ENCODE peak calls at places on chromosomes 4 and X, in eight cellular contexts. C is mammary epithelial cell; R is choroid plexus epithelial cell; Y is glutamatergic neuron; P is neural progenitor cell; U is tibial artery; Q is CD8-positive, alpha-beta T cell; H is upper lobe of right lung. K is an unnamed sample.

GRCh38 chr4:41747230-41748055 is 1.1 kb downstream of the PHOX2B start:
- DNase-seq in Y (peak; percentile 26), P (peak; percentile 48), U (no peak), Q (no peak), R (no peak), H (no peak), C (no peak), K (no peak)

GRCh38 chr4:155974957-155975356 is 21.3 kb upstream of the CTSO start:
- DNase-seq in C (no peak), R (no peak), H (no peak), Y (no peak), Q (no peak), U (no peak), P (no peak), K (no peak)

GRCh38 chr4:76213415-76214268 is at the start of gene SCARB2:
- DNase-seq in H (peak; percentile 95), R (peak; percentile 88), Q (peak; percentile 81), U (peak; percentile 84), P (peak; percentile 91), C (peak; percentile 84), Y (peak; percentile 92), K (peak; percentile 69)

GRCh38 chr4:71065991-71066390 is 72.5 kb downstream of the DCK start:
- DNase-seq in R (no peak), Q (no peak), U (no peak), C (no peak), Y (no peak), H (no peak), P (no peak), K (no peak)

GRCh38 chr4:182547435-182547834 is 304.2 kb downstream of the TENM3 start:
- DNase-seq in U (no peak), R (no peak), P (no peak), Q (no peak), H (no peak), C (no peak), Y (no peak), K (no peak)

GRCh38 chr4:111435986-111436744 is 709.1 kb upstream of the FAM241A start:
- DNase-seq in Y (no peak), C (no peak), Q (no peak), P (no peak), U (no peak), R (no peak), H (no peak), K (no peak)

GRCh38 chr4:14644568-14645282 is 357.6 kb upstream of the CPEB2 start:
- DNase-seq in C (no peak), U (no peak), P (no peak), H (no peak), Y (no peak), Q (no peak), R (peak; percentile 22), K (no peak)

GRCh38 chr4:68498413-68499007 is 51.2 kb downstream of the TMPRSS11E start:
- DNase-seq in R (peak; percentile 86), P (peak; percentile 66), U (peak; percentile 32), H (no peak), Q (peak; percentile 66), Y (peak; percentile 54), C (peak; percentile 41), K (peak; percentile 47)

GRCh38 chr4:85177679-85178078 is 211.2 kb upstream of the WDFY3 start:
- DNase-seq in C (no peak), Y (no peak), H (no peak), R (no peak), U (no peak), P (no peak), Q (no peak), K (no peak)

GRCh38 chrX:69031971-69032391 is 133.3 kb downstream of the PJA1 start:
- DNase-seq in U (no peak), H (no peak), Q (no peak), P (no peak), R (no peak), C (peak; percentile 62), Y (no peak), K (no peak)

GRCh38 chrX:110145854-110146253 is 142.9 kb downstream of the TMEM164 start:
- DNase-seq in U (peak; percentile 23), Q (no peak), C (peak; percentile 7), R (peak; percentile 56), H (no peak), Y (peak; percentile 20), P (no peak), K (no peak)

GRCh38 chr4:110613710-110614109 is 9.2 kb downstream of the PITX2 start:
- DNase-seq in Q (no peak), P (no peak), Y (no peak), H (no peak), U (no peak), R (no peak), C (no peak), K (no peak)

GRCh38 chrX:44872319-44872816 is 620 bp upstream of the KDM6A start:
- DNase-seq in R (peak; percentile 14), Y (peak; percentile 43), U (peak; percentile 23), P (no peak), Q (no peak), C (peak; percentile 52), H (no peak), K (peak; percentile 42)

GRCh38 chr4:5784960-5785611 is 74.1 kb downstream of the EVC start:
- DNase-seq in P (peak; percentile 55), Q (peak; percentile 9), U (no peak), C (no peak), H (peak; percentile 26), Y (peak; percentile 42), R (no peak), K (no peak)

GRCh38 chr4:62622084-62622483 is 1422.0 kb downstream of the ADGRL3 start:
- DNase-seq in Q (no peak), R (no peak), U (no peak), Y (no peak), C (no peak), H (no peak), P (no peak), K (no peak)

GRCh38 chr4:62618042-62618441 is 1417.9 kb downstream of the ADGRL3 start:
- DNase-seq in Y (no peak), U (no peak), H (no peak), P (no peak), Q (no peak), C (no peak), R (no peak), K (no peak)
- TF ChIP-seq CTCF in Y (no peak), U (no peak), H (no peak), P (no peak), Q (no peak), C (no peak), R (no peak), K (no peak)

GRCh38 chr4:150816491-150816890 is 198.6 kb downstream of the LRBA start:
- DNase-seq in P (no peak), Q (no peak), C (no peak), Y (no peak), R (peak; percentile 66), H (no peak), U (no peak), K (no peak)
- TF ChIP-seq CTCF in P (no peak), Q (no peak), C (no peak), Y (no peak), R (no peak), H (no peak), U (no peak), K (no peak)

DNA sequence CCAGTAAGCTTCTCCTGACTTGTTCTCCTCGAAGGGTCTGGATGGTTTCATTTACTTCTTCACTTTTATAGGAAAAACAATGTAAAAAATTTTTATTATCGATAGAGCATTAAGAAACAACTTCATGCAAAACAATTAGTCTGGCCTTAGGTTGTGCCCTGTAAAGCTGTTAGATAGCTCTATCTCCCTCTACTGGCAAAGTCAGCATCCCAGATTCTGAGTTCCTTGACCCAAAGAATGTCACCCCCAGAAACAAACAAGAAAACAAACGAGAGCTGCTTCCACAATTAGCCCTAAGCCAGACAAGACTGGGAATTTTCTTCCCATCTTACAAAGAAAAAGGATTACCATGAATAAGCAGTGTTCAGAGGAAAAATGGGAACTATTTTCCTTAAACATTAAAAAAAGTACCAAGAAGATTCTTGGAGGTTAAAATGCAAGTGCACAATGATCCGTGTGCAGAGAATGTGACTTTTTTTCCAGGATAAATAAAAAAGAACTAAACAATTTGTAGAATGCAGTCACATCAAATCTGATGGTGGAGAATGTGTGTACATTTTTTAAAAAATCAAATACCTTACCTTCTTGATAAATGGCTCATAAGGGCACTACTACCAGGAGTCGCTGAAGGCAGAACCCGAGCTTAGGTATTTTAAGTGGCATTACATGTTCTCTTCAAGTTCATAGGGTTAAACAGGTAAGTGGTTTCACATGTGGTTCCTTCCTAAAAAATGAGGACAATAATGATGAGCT is 293.2 kb downstream of the FBXO8 start:
- DNase-seq in C (peak; percentile 8), U (no peak), H (no peak), P (peak; percentile 75), R (peak; percentile 69), Q (no peak), Y (no peak), K (no peak)
- TF ChIP-seq CTCF in C (peak; percentile 51), U (peak; percentile 43), H (peak; percentile 37), P (peak; percentile 81), R (peak; percentile 79), Q (no peak), Y (peak; percentile 51), K (peak; percentile 64)

DNA sequence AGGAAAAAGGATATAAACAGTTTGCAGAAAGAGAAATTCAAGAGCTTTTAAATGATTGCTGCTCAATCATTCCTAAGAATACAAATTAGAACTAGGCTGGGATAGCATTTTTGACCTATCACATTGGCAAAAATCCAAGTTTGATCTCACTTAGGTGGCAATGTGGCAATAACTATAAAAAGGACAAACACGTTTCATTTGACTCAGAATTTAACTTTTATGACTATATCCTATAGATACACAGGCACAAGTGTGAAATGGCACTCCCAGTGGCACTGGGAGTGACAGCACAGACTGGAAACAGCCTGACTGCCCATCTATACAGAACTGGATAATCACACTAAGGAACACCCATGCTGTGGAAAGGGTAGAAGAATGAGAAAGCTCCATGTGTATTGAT is 11.1 kb downstream of the CENPU start:
- DNase-seq in Y (no peak), C (no peak), R (no peak), U (no peak), P (no peak), H (no peak), Q (no peak), K (no peak)
- TF ChIP-seq CTCF in Y (no peak), C (no peak), R (peak; percentile 13), U (no peak), P (no peak), H (no peak), Q (no peak), K (no peak)